ENCODE peak calls at places on chromosomes 2 and 18, in eight cellular contexts. One of them, this sample, is unnamed.
A peak's percentile ranks its signal among the peaks of the same experiment; 100 is the strongest.

GRCh38 chr2:37295469-37296073 is 29.1 kb downstream of the PRKD3 start:
- DNase-seq in lower lobe of right lung: no peak
- DNase-seq in activated gamma-delta T cell treated with Interleukin-2 at 50 U/mL for 16 hours: no peak
- DNase-seq in heart right ventricle: no peak
- DNase-seq in astrocyte of the hippocampus: no peak
- DNase-seq in sigmoid colon: no peak
- DNase-seq in lung: no peak
- DNase-seq in AG04450: no peak
- DNase-seq in this sample: no peak

GRCh38 chr2:231613054-231613654 is 20.5 kb downstream of the TEX44 start:
- DNase-seq in lower lobe of right lung: no peak
- DNase-seq in activated gamma-delta T cell treated with Interleukin-2 at 50 U/mL for 16 hours: no peak
- DNase-seq in heart right ventricle: peak; percentile 45
- DNase-seq in astrocyte of the hippocampus: no peak
- DNase-seq in sigmoid colon: peak; percentile 83
- DNase-seq in lung: no peak
- DNase-seq in AG04450: no peak
- DNase-seq in this sample: peak; percentile 86

GRCh38 chr2:11750422-11750821 is 4.0 kb downstream of the LPIN1 start:
- DNase-seq in lower lobe of right lung: no peak
- DNase-seq in activated gamma-delta T cell treated with Interleukin-2 at 50 U/mL for 16 hours: peak; percentile 46
- DNase-seq in heart right ventricle: no peak
- DNase-seq in astrocyte of the hippocampus: peak; percentile 66
- DNase-seq in sigmoid colon: no peak
- DNase-seq in lung: no peak
- DNase-seq in AG04450: no peak
- DNase-seq in this sample: no peak

GRCh38 chr2:8677646-8678592 is 3.9 kb upstream of the ID2 start:
- DNase-seq in lower lobe of right lung: peak; percentile 68
- DNase-seq in activated gamma-delta T cell treated with Interleukin-2 at 50 U/mL for 16 hours: peak; percentile 20
- DNase-seq in heart right ventricle: peak; percentile 54
- DNase-seq in astrocyte of the hippocampus: peak; percentile 87
- DNase-seq in sigmoid colon: peak; percentile 81
- DNase-seq in lung: peak; percentile 45
- DNase-seq in AG04450: no peak
- DNase-seq in this sample: peak; percentile 83

GRCh38 chr18:9898792-9899549 is 13.2 kb downstream of the TXNDC2 start:
- DNase-seq in lower lobe of right lung: no peak
- DNase-seq in activated gamma-delta T cell treated with Interleukin-2 at 50 U/mL for 16 hours: no peak
- DNase-seq in heart right ventricle: no peak
- DNase-seq in astrocyte of the hippocampus: no peak
- DNase-seq in sigmoid colon: no peak
- DNase-seq in lung: no peak
- DNase-seq in AG04450: no peak
- DNase-seq in this sample: no peak

GRCh38 chr2:15832849-15833680 is 107.3 kb upstream of the MYCN start:
- DNase-seq in lower lobe of right lung: no peak
- DNase-seq in activated gamma-delta T cell treated with Interleukin-2 at 50 U/mL for 16 hours: no peak
- DNase-seq in heart right ventricle: no peak
- DNase-seq in astrocyte of the hippocampus: no peak
- DNase-seq in sigmoid colon: no peak
- DNase-seq in lung: no peak
- DNase-seq in AG04450: no peak
- DNase-seq in this sample: no peak

GRCh38 chr2:239949079-239949478 is 76.1 kb downstream of the NDUFA10 start:
- DNase-seq in lower lobe of right lung: peak; percentile 10
- DNase-seq in activated gamma-delta T cell treated with Interleukin-2 at 50 U/mL for 16 hours: no peak
- DNase-seq in heart right ventricle: no peak
- DNase-seq in astrocyte of the hippocampus: no peak
- DNase-seq in sigmoid colon: peak; percentile 44
- DNase-seq in lung: no peak
- DNase-seq in AG04450: no peak
- DNase-seq in this sample: peak; percentile 10

GRCh38 chr2:215529271-215529670 is 93.4 kb upstream of the FN1 start:
- DNase-seq in lower lobe of right lung: no peak
- DNase-seq in activated gamma-delta T cell treated with Interleukin-2 at 50 U/mL for 16 hours: no peak
- DNase-seq in heart right ventricle: no peak
- DNase-seq in astrocyte of the hippocampus: peak; percentile 56
- DNase-seq in sigmoid colon: no peak
- DNase-seq in lung: no peak
- DNase-seq in AG04450: no peak
- DNase-seq in this sample: no peak

GRCh38 chr2:143720093-143720664 is 591.0 kb downstream of the ARHGAP15 start:
- DNase-seq in lower lobe of right lung: no peak
- DNase-seq in activated gamma-delta T cell treated with Interleukin-2 at 50 U/mL for 16 hours: no peak
- DNase-seq in heart right ventricle: no peak
- DNase-seq in astrocyte of the hippocampus: peak; percentile 48
- DNase-seq in sigmoid colon: no peak
- DNase-seq in lung: no peak
- DNase-seq in AG04450: no peak
- DNase-seq in this sample: no peak

GRCh38 chr2:225788571-225788970 is 389.1 kb downstream of the NYAP2 start:
- DNase-seq in lower lobe of right lung: no peak
- DNase-seq in activated gamma-delta T cell treated with Interleukin-2 at 50 U/mL for 16 hours: no peak
- DNase-seq in heart right ventricle: no peak
- DNase-seq in astrocyte of the hippocampus: no peak
- DNase-seq in sigmoid colon: no peak
- DNase-seq in lung: no peak
- DNase-seq in AG04450: no peak
- DNase-seq in this sample: no peak